ENCODE peak calls at places on chromosomes 12 and 14, in four cellular contexts. V is B cell, N is coronary artery, K is cardiac fibroblast. B is an unnamed sample.

GRCh38 chr12:93790472-93791152 is 113.4 kb downstream of the CRADD start:
- DNase-seq in V (no peak), N (no peak), K (peak; percentile 88), B (no peak)

GRCh38 chr14:33842299-33842698 is 108.6 kb downstream of the EGLN3 start:
- DNase-seq in N (no peak), K (no peak), V (no peak), B (no peak)

GRCh38 chr12:25557830-25558436 is 4.8 kb upstream of the LMNTD1 start:
- DNase-seq in V (no peak), K (peak; percentile 50), N (no peak), B (no peak)

GRCh38 chr14:59354666-59355065 is 110.5 kb downstream of the GPR135 start:
- DNase-seq in V (no peak), N (no peak), K (peak; percentile 43), B (no peak)

GRCh38 chr12:31558521-31558920 is 32.4 kb downstream of the DENND5B start:
- DNase-seq in K (peak; percentile 11), N (no peak), V (no peak), B (no peak)

GRCh38 chr12:49259452-49259851 is 5.4 kb upstream of the TUBA1C start:
- DNase-seq in V (no peak), N (no peak), K (no peak), B (no peak)

GRCh38 chr14:104514156-104514848 is 65.3 kb upstream of the C14orf180 start:
- DNase-seq in K (no peak), V (no peak), N (no peak), B (peak; percentile 53)

GRCh38 chr12:123998960-123999359 is 25.9 kb downstream of the ZNF664 start:
- DNase-seq in V (no peak), N (no peak), K (peak; percentile 46), B (no peak)

GRCh38 chr12:75302225-75302624 is 27.9 kb downstream of the CAPS2 start:
- DNase-seq in K (no peak), V (no peak), N (no peak), B (no peak)
- TF ChIP-seq CTCF in K (no peak), V (no peak), N (no peak), B (no peak)

GRCh38 chr12:3218150-3218845 is 141.1 kb downstream of the TSPAN9 start:
- DNase-seq in V (no peak), K (peak; percentile 87), N (peak; percentile 86), B (peak; percentile 85)
- TF ChIP-seq CTCF in V (no peak), K (peak; percentile 55), N (no peak), B (no peak)

GRCh38 chr12:121794532-121795028 is 1.1 kb upstream of the RHOF start:
- DNase-seq in K (no peak), N (no peak), V (peak; percentile 69), B (no peak)
- TF ChIP-seq CTCF in K (no peak), N (no peak), V (peak; percentile 18), B (no peak)

DNA sequence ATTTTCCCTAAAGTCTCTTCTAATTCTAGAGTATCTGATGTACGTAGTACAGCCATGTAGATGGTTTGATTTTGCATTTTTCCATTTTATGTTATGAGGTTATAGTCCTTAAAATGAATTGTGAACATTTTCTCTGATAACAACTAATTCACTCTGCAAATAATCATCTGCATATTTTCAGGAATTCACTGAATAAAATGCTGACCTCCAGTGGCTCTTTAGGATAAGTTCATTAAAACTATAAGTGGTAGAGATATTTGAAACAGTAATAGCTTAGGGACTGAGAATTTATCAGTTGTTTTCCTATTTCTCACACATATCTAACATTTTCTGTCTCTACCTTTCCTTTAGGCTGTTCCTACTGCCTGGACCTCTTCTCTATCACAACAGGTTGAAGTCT is 4.4 kb downstream of the MSRB3 start:
- DNase-seq in K (no peak), V (no peak), N (no peak), B (no peak)
- TF ChIP-seq CTCF in K (peak; percentile 6), V (no peak), N (no peak), B (no peak)

DNA sequence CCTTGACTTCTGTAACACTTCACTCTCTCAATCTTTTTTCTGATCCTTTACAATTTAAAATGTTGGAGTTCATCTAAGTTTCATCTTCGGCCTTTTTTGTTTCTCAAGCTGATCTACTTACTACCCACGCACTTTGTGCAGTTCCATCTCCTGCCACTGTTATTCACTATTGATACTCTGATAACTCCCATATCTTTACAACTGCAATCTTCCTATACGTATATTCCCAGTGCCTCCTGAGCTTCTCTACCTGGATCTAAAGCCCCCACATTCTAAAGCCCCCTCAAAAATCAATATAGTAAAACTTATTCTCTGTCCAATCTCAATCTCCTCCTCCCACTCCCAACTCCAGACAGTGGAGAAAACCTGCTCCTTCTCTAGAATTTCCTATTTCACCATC is 5.9 kb downstream of the ATG2B start:
- DNase-seq in N (no peak), K (no peak), V (no peak), B (no peak)
- TF ChIP-seq CTCF in N (no peak), K (no peak), V (no peak), B (no peak)

DNA sequence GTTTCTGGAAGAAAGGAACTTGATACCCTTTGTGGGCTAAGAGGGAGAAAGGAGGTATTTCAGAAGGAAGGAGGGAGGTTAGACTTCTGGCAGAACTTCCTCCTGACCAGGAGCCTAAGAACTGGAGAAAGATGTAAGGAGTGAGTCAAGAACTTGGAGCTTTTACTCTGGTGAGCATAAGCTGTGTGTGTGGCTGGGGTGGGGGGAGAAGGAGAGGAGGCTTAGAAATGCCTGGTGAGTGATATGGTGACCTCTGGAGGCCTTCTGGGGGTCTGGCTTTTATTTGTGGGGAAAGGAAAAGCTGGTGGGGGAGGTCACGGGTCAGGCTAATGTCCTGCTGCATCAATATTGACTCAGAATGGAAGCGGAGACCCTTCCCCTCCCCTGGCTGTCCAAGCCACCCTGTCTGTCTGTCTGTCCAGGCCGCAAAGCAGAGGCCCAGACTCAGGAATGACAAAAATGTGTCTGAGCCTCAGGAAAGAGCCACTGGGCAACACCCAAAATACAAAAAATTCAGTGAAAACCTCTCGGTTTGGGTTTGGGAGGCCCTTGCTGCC is 4.8 kb downstream of the LRP1 start:
- DNase-seq in V (peak; percentile 5), N (no peak), K (peak; percentile 63), B (no peak)
- TF ChIP-seq CTCF in V (no peak), N (no peak), K (no peak), B (no peak)

GRCh38 chr14:102046337-102047278 is 40.2 kb downstream of the HSP90AA1 start:
- DNase-seq in K (peak; percentile 73), N (peak; percentile 94), V (no peak), B (peak; percentile 81)
- TF ChIP-seq CTCF in K (no peak), N (peak; percentile 44), V (peak; percentile 22), B (peak; percentile 49)

B was measured in heart right ventricle.